ENCODE peak calls at places on chromosomes 3 and 15, in eight cellular contexts. D is fibroblast of mammary gland; F is psoas muscle; I is right atrium auricular region; C is H7; B is naive thymus-derived CD4-positive, alpha-beta T cell; O is ascending aorta; Z is epithelial cell of esophagus. R is an unnamed sample.

GRCh38 chr3:192130534-192131132 is 596.7 kb downstream of the FGF12 start:
- DNase-seq in C (peak; percentile 23), O (no peak), Z (peak; percentile 71), B (no peak), I (peak; percentile 62), F (peak; percentile 16), D (peak; percentile 61), R (peak; percentile 45)

GRCh38 chr15:77546050-77546501 is 86.6 kb downstream of the LINGO1 start:
- DNase-seq in D (peak; percentile 81), C (no peak), I (no peak), O (no peak), B (no peak), Z (peak; percentile 76), F (no peak), R (no peak)

GRCh38 chr15:56356616-56357015 is 8.6 kb upstream of the TEX9 start:
- DNase-seq in O (no peak), D (peak; percentile 64), Z (peak; percentile 40), F (no peak), I (no peak), C (no peak), B (no peak), R (no peak)

GRCh38 chr3:149452036-149452435 is 22.5 kb upstream of the TM4SF4 start:
- DNase-seq in O (no peak), I (no peak), B (no peak), Z (no peak), C (no peak), D (no peak), F (no peak), R (no peak)

GRCh38 chr15:95252404-95252803 is 1021.0 kb downstream of the MCTP2 start:
- DNase-seq in F (no peak), C (no peak), O (no peak), B (no peak), I (no peak), D (peak; percentile 50), Z (peak; percentile 48), R (no peak)

GRCh38 chr3:148790370-148790769 is 37.2 kb upstream of the CPB1 start:
- DNase-seq in Z (no peak), F (no peak), D (no peak), O (no peak), B (no peak), I (no peak), C (no peak), R (no peak)

GRCh38 chr3:184656991-184657669 is 54.7 kb downstream of the MAGEF1 start:
- DNase-seq in Z (peak; percentile 87), O (no peak), I (no peak), C (peak; percentile 73), D (peak; percentile 85), F (no peak), B (no peak), R (no peak)

GRCh38 chr3:5299146-5299545 is 111.6 kb downstream of the EDEM1 start:
- DNase-seq in O (no peak), C (no peak), Z (no peak), I (no peak), F (no peak), B (no peak), D (no peak), R (no peak)

GRCh38 chr15:48936666-48937065 is 27.1 kb downstream of the SHC4 start:
- DNase-seq in I (no peak), B (no peak), O (no peak), Z (no peak), D (peak; percentile 58), C (no peak), F (no peak), R (no peak)

GRCh38 chr15:63339006-63339766 is 42.5 kb downstream of the CA12 start:
- DNase-seq in B (no peak), Z (peak; percentile 84), F (no peak), D (peak; percentile 48), O (no peak), I (no peak), C (no peak), R (no peak)

GRCh38 chr3:122940628-122941086 is 86.9 kb downstream of the SEMA5B start:
- DNase-seq in B (no peak), Z (no peak), O (no peak), I (no peak), D (peak; percentile 76), F (peak; percentile 33), C (no peak), R (peak; percentile 86)

GRCh38 chr3:40237892-40238571 is 71.5 kb upstream of the EIF1B start:
- DNase-seq in I (no peak), C (peak; percentile 60), Z (peak; percentile 12), B (no peak), F (no peak), D (peak; percentile 30), O (no peak), R (no peak)

GRCh38 chr3:128493221-128494151 is 485 bp upstream of the GATA2 start:
- DNase-seq in O (no peak), I (no peak), F (no peak), B (no peak), D (no peak), C (peak; percentile 64), Z (no peak), R (no peak)

GRCh38 chr15:51856714-51857380 is 27.4 kb downstream of the TMOD3 start:
- DNase-seq in O (no peak), I (no peak), D (no peak), F (no peak), B (no peak), C (no peak), Z (no peak), R (no peak)

GRCh38 chr15:30670056-30670455 is 44.1 kb downstream of the ARHGAP11B start:
- DNase-seq in O (no peak), D (no peak), B (no peak), F (no peak), C (no peak), Z (no peak), I (no peak), R (no peak)

GRCh38 chr15:70265466-70265978 is 167.8 kb upstream of the TLE3 start:
- DNase-seq in C (no peak), Z (no peak), O (no peak), I (no peak), F (no peak), D (no peak), B (no peak), R (no peak)

GRCh38 chr3:53675022-53675697 is 171.1 kb downstream of the CHDH start:
- DNase-seq in D (no peak), Z (no peak), I (no peak), C (peak; percentile 18), F (no peak), O (no peak), B (no peak), R (no peak)

DNA sequence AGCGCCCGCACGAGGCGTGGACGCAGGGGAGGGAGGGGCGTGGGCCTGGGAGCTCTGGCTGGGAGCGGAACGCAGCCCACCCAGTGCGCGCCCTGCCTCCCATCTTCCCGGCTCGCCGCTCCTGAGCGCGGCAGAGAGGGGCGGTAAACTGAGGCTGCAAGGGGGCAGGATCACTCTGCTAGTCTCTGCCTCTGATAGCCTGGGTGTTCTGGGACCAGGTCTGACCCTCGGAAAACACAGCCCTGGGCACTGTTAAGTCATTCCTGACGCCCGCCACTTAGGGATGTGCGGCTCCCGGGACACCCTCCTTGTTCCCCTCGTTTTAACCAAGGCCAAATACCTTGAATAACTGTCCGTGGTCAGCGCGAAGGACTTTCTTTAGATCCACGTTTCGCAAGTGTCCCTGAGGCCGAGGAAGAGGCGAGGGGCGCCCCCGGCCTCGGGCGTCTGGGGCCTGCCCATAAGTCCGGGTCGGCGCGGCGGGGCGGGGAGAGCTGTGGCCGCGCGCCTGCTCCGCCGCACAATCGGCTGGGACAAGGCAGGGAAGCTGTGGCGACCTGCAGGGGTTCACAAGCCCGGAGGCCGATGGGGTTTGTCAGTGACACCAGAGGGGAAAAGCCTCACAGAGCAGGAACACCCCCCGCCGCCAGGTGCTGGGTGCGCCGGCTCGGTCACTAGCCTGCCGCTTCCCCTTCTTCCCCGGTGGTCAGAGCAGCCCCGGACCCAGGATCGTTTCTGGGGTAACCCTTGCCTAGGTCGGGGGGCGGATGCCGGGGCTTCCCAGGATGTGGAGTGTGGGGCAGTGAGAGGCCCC is 1.5 kb downstream of the ITPKA start:
- DNase-seq in C (peak; percentile 83), I (no peak), F (no peak), O (no peak), Z (no peak), B (no peak), D (no peak), R (no peak)
- H3K4me3 ChIP-seq in C (peak overlapping the region; percentile 59), I (no peak overlapping the region), F (peak overlapping the region; percentile 67), O (peak overlapping the region; percentile 87), Z (no peak overlapping the region), B (peak overlapping the region; percentile 50), D (peak overlapping the region; percentile 42), R (no peak overlapping the region)

GRCh38 chr3:50490438-50490970 is 12.9 kb downstream of the CACNA2D2 start:
- DNase-seq in Z (no peak), B (no peak), O (no peak), I (no peak), D (no peak), F (no peak), C (no peak), R (no peak)
- H3K4me3 ChIP-seq in Z (no peak overlapping the region), B (no peak overlapping the region), O (no peak overlapping the region), I (no peak overlapping the region), D (no peak overlapping the region), F (no peak overlapping the region), C (no peak overlapping the region), R (no peak overlapping the region)

DNA sequence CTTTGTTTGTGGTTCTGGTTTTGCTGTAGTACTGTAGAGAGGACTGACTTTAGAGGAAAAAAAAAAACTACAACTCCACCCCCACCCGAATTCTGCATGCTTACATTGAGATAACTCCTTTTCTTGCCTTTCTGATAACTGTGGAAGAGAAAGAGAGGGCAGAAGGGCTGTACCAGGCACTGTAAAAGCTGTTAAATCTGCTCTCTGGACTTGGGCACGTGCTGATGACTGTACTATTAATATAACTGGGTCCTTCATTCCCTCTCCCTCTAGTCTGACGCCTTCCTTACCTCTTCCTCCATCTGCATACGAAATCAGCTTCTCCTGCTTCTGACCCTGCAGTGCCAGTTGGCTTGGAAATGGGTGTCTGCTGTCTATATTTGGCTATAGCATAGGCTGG is 15.0 kb downstream of the MAPKBP1 start:
- DNase-seq in F (no peak), I (no peak), Z (no peak), D (no peak), O (no peak), B (no peak), C (no peak), R (no peak)
- H3K4me3 ChIP-seq in F (no peak overlapping the region), I (no peak overlapping the region), Z (no peak overlapping the region), D (no peak overlapping the region), O (no peak overlapping the region), B (no peak overlapping the region), C (no peak overlapping the region), R (no peak overlapping the region)

GRCh38 chr15:37010595-37010994 is 89.8 kb downstream of the MEIS2 start:
- DNase-seq in F (no peak), D (no peak), O (no peak), C (no peak), B (no peak), I (no peak), Z (no peak), R (no peak)

GRCh38 chr15:37004981-37005735 is 95.2 kb downstream of the MEIS2 start:
- DNase-seq in Z (no peak), F (no peak), D (no peak), B (no peak), O (no peak), I (no peak), C (no peak), R (no peak)

GRCh38 chr15:37008205-37008604 is 92.1 kb downstream of the MEIS2 start:
- DNase-seq in B (no peak), I (no peak), Z (no peak), D (no peak), O (no peak), F (no peak), C (no peak), R (no peak)

GRCh38 chr15:37007301-37007700 is 93.0 kb downstream of the MEIS2 start:
- DNase-seq in I (no peak), Z (no peak), O (no peak), F (no peak), C (no peak), B (no peak), D (no peak), R (no peak)

GRCh38 chr15:37009288-37009687 is 91.1 kb downstream of the MEIS2 start:
- DNase-seq in C (no peak), I (no peak), O (no peak), Z (no peak), B (no peak), D (no peak), F (no peak), R (no peak)
- H3K4me3 ChIP-seq in C (no peak overlapping the region), I (no peak overlapping the region), O (no peak overlapping the region), Z (no peak overlapping the region), B (no peak overlapping the region), D (no peak overlapping the region), F (no peak overlapping the region), R (no peak overlapping the region)